ENCODE peak calls at places on chromosomes 12 and 14, in six cellular contexts. One of them, this sample, is unnamed.

GRCh38 chr14:85963486-85963885 is 433.5 kb downstream of the FLRT2 start:
- DNase-seq in right atrium auricular region: no peak
- DNase-seq in stimulated activated CD4-positive, alpha-beta T cell treated with anti-CD3 and anti-CD28 coated beads, TNF-alpha, amount 100 ng/mL, for 1 hour: no peak
- DNase-seq in midbrain: no peak
- DNase-seq in activated T-cell treated with anti-CD3 and anti-CD28 coated beads, Interleukin-2, amount 50 U/mL, for 48 hours: no peak
- DNase-seq in CD8-positive, alpha-beta memory T cell: no peak
- DNase-seq in this sample: no peak

GRCh38 chr12:51884676-51885229 is 3.1 kb upstream of the ANKRD33 start:
- DNase-seq in right atrium auricular region: no peak
- DNase-seq in stimulated activated CD4-positive, alpha-beta T cell treated with anti-CD3 and anti-CD28 coated beads, TNF-alpha, amount 100 ng/mL, for 1 hour: no peak
- DNase-seq in midbrain: no peak
- DNase-seq in activated T-cell treated with anti-CD3 and anti-CD28 coated beads, Interleukin-2, amount 50 U/mL, for 48 hours: no peak
- DNase-seq in CD8-positive, alpha-beta memory T cell: no peak
- DNase-seq in this sample: peak

GRCh38 chr12:15601210-15601800 is 187.9 kb downstream of the EPS8 start:
- DNase-seq in right atrium auricular region: no peak
- DNase-seq in stimulated activated CD4-positive, alpha-beta T cell treated with anti-CD3 and anti-CD28 coated beads, TNF-alpha, amount 100 ng/mL, for 1 hour: no peak
- DNase-seq in midbrain: no peak
- DNase-seq in activated T-cell treated with anti-CD3 and anti-CD28 coated beads, Interleukin-2, amount 50 U/mL, for 48 hours: no peak
- DNase-seq in CD8-positive, alpha-beta memory T cell: no peak
- DNase-seq in this sample: peak

GRCh38 chr12:111454311-111454710 is 48.6 kb downstream of the SH2B3 start:
- DNase-seq in right atrium auricular region: peak
- DNase-seq in stimulated activated CD4-positive, alpha-beta T cell treated with anti-CD3 and anti-CD28 coated beads, TNF-alpha, amount 100 ng/mL, for 1 hour: no peak
- DNase-seq in midbrain: no peak
- DNase-seq in activated T-cell treated with anti-CD3 and anti-CD28 coated beads, Interleukin-2, amount 50 U/mL, for 48 hours: no peak
- DNase-seq in CD8-positive, alpha-beta memory T cell: no peak
- DNase-seq in this sample: no peak

GRCh38 chr14:56118611-56119181 is 485 bp downstream of the PELI2 start:
- DNase-seq in right atrium auricular region: no peak
- DNase-seq in stimulated activated CD4-positive, alpha-beta T cell treated with anti-CD3 and anti-CD28 coated beads, TNF-alpha, amount 100 ng/mL, for 1 hour: no peak
- DNase-seq in midbrain: no peak
- DNase-seq in activated T-cell treated with anti-CD3 and anti-CD28 coated beads, Interleukin-2, amount 50 U/mL, for 48 hours: peak
- DNase-seq in CD8-positive, alpha-beta memory T cell: peak
- DNase-seq in this sample: peak

GRCh38 chr12:51705450-51705849 is 114.4 kb downstream of the SCN8A start:
- DNase-seq in right atrium auricular region: no peak
- DNase-seq in stimulated activated CD4-positive, alpha-beta T cell treated with anti-CD3 and anti-CD28 coated beads, TNF-alpha, amount 100 ng/mL, for 1 hour: no peak
- DNase-seq in midbrain: no peak
- DNase-seq in activated T-cell treated with anti-CD3 and anti-CD28 coated beads, Interleukin-2, amount 50 U/mL, for 48 hours: no peak
- DNase-seq in CD8-positive, alpha-beta memory T cell: no peak
- DNase-seq in this sample: no peak

GRCh38 chr14:21940887-21941855 is 267.6 kb upstream of the OR4E1 start:
- DNase-seq in right atrium auricular region: no peak
- DNase-seq in stimulated activated CD4-positive, alpha-beta T cell treated with anti-CD3 and anti-CD28 coated beads, TNF-alpha, amount 100 ng/mL, for 1 hour: peak
- DNase-seq in midbrain: no peak
- DNase-seq in activated T-cell treated with anti-CD3 and anti-CD28 coated beads, Interleukin-2, amount 50 U/mL, for 48 hours: no peak
- DNase-seq in CD8-positive, alpha-beta memory T cell: peak
- DNase-seq in this sample: peak

GRCh38 chr12:93148412-93148811 is 219.3 kb upstream of the EEA1 start:
- DNase-seq in right atrium auricular region: no peak
- DNase-seq in stimulated activated CD4-positive, alpha-beta T cell treated with anti-CD3 and anti-CD28 coated beads, TNF-alpha, amount 100 ng/mL, for 1 hour: no peak
- DNase-seq in midbrain: no peak
- DNase-seq in activated T-cell treated with anti-CD3 and anti-CD28 coated beads, Interleukin-2, amount 50 U/mL, for 48 hours: no peak
- DNase-seq in CD8-positive, alpha-beta memory T cell: no peak
- DNase-seq in this sample: no peak

GRCh38 chr14:60506462-60506984 is 2.4 kb upstream of the SIX6 start:
- DNase-seq in right atrium auricular region: no peak
- DNase-seq in stimulated activated CD4-positive, alpha-beta T cell treated with anti-CD3 and anti-CD28 coated beads, TNF-alpha, amount 100 ng/mL, for 1 hour: no peak
- DNase-seq in midbrain: no peak
- DNase-seq in activated T-cell treated with anti-CD3 and anti-CD28 coated beads, Interleukin-2, amount 50 U/mL, for 48 hours: no peak
- DNase-seq in CD8-positive, alpha-beta memory T cell: no peak
- DNase-seq in this sample: no peak

GRCh38 chr14:21039585-21040369 is 2.4 kb upstream of the RNASE7 start:
- DNase-seq in right atrium auricular region: no peak
- DNase-seq in stimulated activated CD4-positive, alpha-beta T cell treated with anti-CD3 and anti-CD28 coated beads, TNF-alpha, amount 100 ng/mL, for 1 hour: no peak
- DNase-seq in midbrain: peak
- DNase-seq in activated T-cell treated with anti-CD3 and anti-CD28 coated beads, Interleukin-2, amount 50 U/mL, for 48 hours: no peak
- DNase-seq in CD8-positive, alpha-beta memory T cell: no peak
- DNase-seq in this sample: peak

GRCh38 chr14:53032838-53033390 is 82.1 kb upstream of the FERMT2 start:
- DNase-seq in right atrium auricular region: no peak
- DNase-seq in stimulated activated CD4-positive, alpha-beta T cell treated with anti-CD3 and anti-CD28 coated beads, TNF-alpha, amount 100 ng/mL, for 1 hour: no peak
- DNase-seq in midbrain: no peak
- DNase-seq in activated T-cell treated with anti-CD3 and anti-CD28 coated beads, Interleukin-2, amount 50 U/mL, for 48 hours: no peak
- DNase-seq in CD8-positive, alpha-beta memory T cell: no peak
- DNase-seq in this sample: no peak

GRCh38 chr12:106297681-106298080 is 4.9 kb upstream of the TCP11L2 start:
- DNase-seq in right atrium auricular region: no peak
- DNase-seq in stimulated activated CD4-positive, alpha-beta T cell treated with anti-CD3 and anti-CD28 coated beads, TNF-alpha, amount 100 ng/mL, for 1 hour: no peak
- DNase-seq in midbrain: no peak
- DNase-seq in activated T-cell treated with anti-CD3 and anti-CD28 coated beads, Interleukin-2, amount 50 U/mL, for 48 hours: no peak
- DNase-seq in CD8-positive, alpha-beta memory T cell: no peak
- DNase-seq in this sample: no peak

GRCh38 chr12:87511371-87511770 is 517.8 kb downstream of the C12orf50 start:
- DNase-seq in right atrium auricular region: no peak
- DNase-seq in stimulated activated CD4-positive, alpha-beta T cell treated with anti-CD3 and anti-CD28 coated beads, TNF-alpha, amount 100 ng/mL, for 1 hour: no peak
- DNase-seq in midbrain: no peak
- DNase-seq in activated T-cell treated with anti-CD3 and anti-CD28 coated beads, Interleukin-2, amount 50 U/mL, for 48 hours: no peak
- DNase-seq in CD8-positive, alpha-beta memory T cell: no peak
- DNase-seq in this sample: no peak

This sample was measured in hepatocyte.